ENCODE peak calls at places on chromosomes 11 and 22, in five cellular contexts. One of them, this sample, is unnamed.

GRCh38 chr11:21472256-21472655 is 720.6 kb upstream of the ANO5 start:
- DNase-seq in choroid plexus epithelial cell: no peak
- DNase-seq in testis: no peak
- DNase-seq in Caco-2: no peak
- DNase-seq in A549: peak
- DNase-seq in this sample: no peak

GRCh38 chr11:116721983-116722382 is 50.8 kb downstream of the BUD13 start:
- DNase-seq in A549: no peak
- DNase-seq in choroid plexus epithelial cell: no peak
- DNase-seq in Caco-2: no peak
- DNase-seq in testis: no peak
- DNase-seq in this sample: no peak

GRCh38 chr11:11480951-11481350 is 127.9 kb upstream of the CSNK2A3 start:
- DNase-seq in Caco-2: no peak
- DNase-seq in A549: no peak
- DNase-seq in testis: no peak
- DNase-seq in choroid plexus epithelial cell: no peak
- DNase-seq in this sample: no peak

GRCh38 chr22:22064580-22064979 is 82.0 kb upstream of the TOP3B start:
- DNase-seq in testis: no peak
- DNase-seq in A549: no peak
- DNase-seq in Caco-2: no peak
- DNase-seq in choroid plexus epithelial cell: no peak
- DNase-seq in this sample: no peak

GRCh38 chr11:86427441-86427840 is 52.8 kb downstream of the CCDC81 start:
- DNase-seq in testis: no peak
- DNase-seq in A549: no peak
- DNase-seq in Caco-2: no peak
- DNase-seq in choroid plexus epithelial cell: no peak
- DNase-seq in this sample: no peak

GRCh38 chr11:21552910-21553309 is 640.0 kb upstream of the ANO5 start:
- DNase-seq in Caco-2: no peak
- DNase-seq in testis: no peak
- DNase-seq in choroid plexus epithelial cell: no peak
- DNase-seq in A549: no peak
- DNase-seq in this sample: peak

GRCh38 chr11:78365381-78365792 is 52.2 kb downstream of the GAB2 start:
- DNase-seq in Caco-2: peak
- DNase-seq in choroid plexus epithelial cell: peak
- DNase-seq in testis: no peak
- DNase-seq in A549: no peak
- DNase-seq in this sample: no peak

GRCh38 chr11:69135420-69136363 is 20.0 kb upstream of the SMIM38 start:
- DNase-seq in A549: no peak
- DNase-seq in choroid plexus epithelial cell: no peak
- DNase-seq in Caco-2: peak
- DNase-seq in testis: no peak
- DNase-seq in this sample: no peak

GRCh38 chr11:128482512-128483191 is 104.7 kb downstream of the ETS1 start:
- DNase-seq in Caco-2: no peak
- DNase-seq in choroid plexus epithelial cell: peak
- DNase-seq in testis: no peak
- DNase-seq in A549: no peak
- DNase-seq in this sample: no peak

GRCh38 chr11:31480930-31481329 is 28.5 kb downstream of the IMMP1L start:
- DNase-seq in Caco-2: no peak
- DNase-seq in choroid plexus epithelial cell: no peak
- DNase-seq in A549: no peak
- DNase-seq in testis: no peak
- DNase-seq in this sample: no peak

GRCh38 chr11:31479073-31479472 is 30.3 kb downstream of the IMMP1L start:
- DNase-seq in Caco-2: no peak
- DNase-seq in choroid plexus epithelial cell: no peak
- DNase-seq in A549: no peak
- DNase-seq in testis: no peak
- DNase-seq in this sample: no peak

GRCh38 chr11:31474083-31474482 is 35.3 kb downstream of the IMMP1L start:
- DNase-seq in testis: no peak
- DNase-seq in A549: no peak
- DNase-seq in choroid plexus epithelial cell: no peak
- DNase-seq in Caco-2: no peak
- DNase-seq in this sample: no peak

DNA sequence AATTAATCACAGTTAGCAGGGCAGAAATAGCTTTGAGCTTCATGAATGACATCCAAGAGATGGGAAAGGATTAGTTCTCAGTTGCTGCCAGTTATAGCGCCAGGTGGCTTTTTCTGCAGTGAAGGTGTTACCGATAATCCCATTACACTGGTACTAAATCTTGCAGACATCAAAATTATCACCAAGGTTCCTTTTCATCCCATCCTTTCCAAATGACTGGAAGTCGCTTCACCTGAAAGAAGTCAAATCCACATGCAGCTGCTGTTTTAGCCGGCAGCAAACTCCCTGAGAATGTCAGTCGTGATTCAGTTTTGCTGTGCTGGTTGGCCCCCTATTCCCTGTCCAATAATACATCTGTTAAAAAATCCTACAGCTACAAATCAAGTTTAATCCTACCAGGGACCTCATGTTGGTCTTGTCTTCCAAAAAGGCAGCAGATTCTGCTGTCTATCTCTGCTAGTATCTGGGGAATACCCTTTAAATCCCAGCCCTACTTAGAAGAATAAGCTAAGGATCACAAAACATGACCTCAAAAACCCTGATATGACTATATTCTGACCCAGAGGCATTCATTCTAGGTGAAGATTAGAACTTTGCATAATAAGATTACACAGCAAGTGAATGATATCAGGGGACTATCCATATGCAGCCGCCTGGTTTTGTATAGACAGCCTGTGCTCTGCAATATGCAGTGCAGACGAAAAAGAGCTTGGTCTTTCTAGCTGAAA is 31.7 kb downstream of the IMMP1L start:
- DNase-seq in A549: no peak
- DNase-seq in testis: no peak
- DNase-seq in choroid plexus epithelial cell: no peak
- DNase-seq in Caco-2: no peak
- DNase-seq in this sample: no peak
- H3K4me3 ChIP-seq in A549: no peak
- H3K4me3 ChIP-seq in testis: no peak
- H3K4me3 ChIP-seq in choroid plexus epithelial cell: no peak
- H3K4me3 ChIP-seq in Caco-2: no peak
- H3K4me3 ChIP-seq in this sample: no peak

GRCh38 chr11:396948-397548 is 3.0 kb downstream of the PKP3 start:
- DNase-seq in testis: peak
- DNase-seq in choroid plexus epithelial cell: peak
- DNase-seq in Caco-2: no peak
- DNase-seq in A549: no peak
- DNase-seq in this sample: no peak
- TF ChIP-seq CTCF in testis: peak
- TF ChIP-seq CTCF in choroid plexus epithelial cell: peak
- TF ChIP-seq CTCF in Caco-2: no peak
- TF ChIP-seq CTCF in A549: no peak
- TF ChIP-seq CTCF in this sample: no peak

DNA sequence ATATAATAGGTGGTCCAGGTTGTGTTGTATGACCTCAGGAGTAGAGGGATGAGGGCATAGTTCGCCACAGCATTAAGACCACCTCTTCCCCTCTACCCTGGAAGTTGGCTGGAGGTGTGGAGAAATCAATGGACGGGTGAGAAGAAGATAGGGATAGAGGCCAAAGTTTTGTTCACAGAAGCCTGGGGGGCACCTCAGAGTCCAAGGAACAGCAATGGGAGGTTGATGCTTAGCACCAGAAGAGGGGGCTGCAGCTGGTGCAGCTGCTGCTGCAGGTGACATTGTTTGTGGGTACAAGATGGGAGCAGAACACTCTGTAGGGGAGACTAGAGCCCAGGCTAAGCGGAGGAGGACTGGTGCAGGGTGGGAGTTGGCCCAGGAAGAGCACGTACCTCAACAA is 31.2 kb upstream of the SPON1 start:
- DNase-seq in Caco-2: no peak
- DNase-seq in A549: no peak
- DNase-seq in testis: no peak
- DNase-seq in choroid plexus epithelial cell: no peak
- DNase-seq in this sample: no peak
- H3K4me3 ChIP-seq in Caco-2: no peak
- H3K4me3 ChIP-seq in A549: no peak
- H3K4me3 ChIP-seq in testis: no peak
- H3K4me3 ChIP-seq in choroid plexus epithelial cell: no peak
- H3K4me3 ChIP-seq in this sample: no peak

GRCh38 chr11:44630511-44631210 is 65.2 kb downstream of the CD82 start:
- DNase-seq in testis: peak
- DNase-seq in Caco-2: no peak
- DNase-seq in choroid plexus epithelial cell: no peak
- DNase-seq in A549: no peak
- DNase-seq in this sample: no peak

GRCh38 chr11:44634401-44635281 is 69.2 kb downstream of the CD82 start:
- DNase-seq in Caco-2: no peak
- DNase-seq in testis: peak
- DNase-seq in A549: peak
- DNase-seq in choroid plexus epithelial cell: peak
- DNase-seq in this sample: no peak

GRCh38 chr11:44631831-44632230 is 66.4 kb downstream of the CD82 start:
- DNase-seq in choroid plexus epithelial cell: no peak
- DNase-seq in A549: no peak
- DNase-seq in Caco-2: peak
- DNase-seq in testis: peak
- DNase-seq in this sample: no peak

GRCh38 chr11:44633641-44634040 is 68.2 kb downstream of the CD82 start:
- DNase-seq in testis: peak
- DNase-seq in A549: no peak
- DNase-seq in choroid plexus epithelial cell: no peak
- DNase-seq in Caco-2: no peak
- DNase-seq in this sample: no peak

DNA sequence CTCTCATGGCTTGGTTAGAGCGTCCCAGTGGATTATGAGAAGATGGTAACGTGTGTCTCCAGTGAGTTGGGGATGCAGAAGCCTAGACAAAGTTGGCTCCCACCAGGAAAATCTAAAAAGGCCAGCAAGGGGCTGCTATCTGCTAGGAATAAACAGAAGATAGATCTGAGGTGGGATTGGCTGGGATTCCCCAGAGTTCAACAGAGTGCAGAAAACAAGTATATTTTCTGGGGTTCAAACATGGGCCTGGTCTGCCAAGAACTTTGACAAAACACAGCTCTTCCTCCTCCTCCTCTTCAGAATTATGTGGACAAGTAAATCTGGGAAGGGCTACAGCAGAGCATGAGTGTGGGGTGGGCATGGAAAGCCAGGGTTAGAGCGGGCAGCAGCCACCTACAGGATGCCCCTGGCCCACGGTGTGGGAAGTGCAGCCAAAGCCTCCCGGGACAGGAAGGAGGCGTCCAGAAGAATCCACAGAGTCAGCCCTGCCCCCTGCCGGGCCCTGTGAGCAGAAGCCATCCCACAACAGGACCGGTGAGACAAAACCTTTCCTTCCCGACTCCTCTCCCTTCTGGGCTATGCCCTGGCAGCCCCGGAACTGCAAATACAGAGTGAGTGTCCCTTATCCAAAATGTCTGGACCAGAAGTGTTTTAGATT is 67.1 kb downstream of the CD82 start:
- DNase-seq in A549: peak
- DNase-seq in Caco-2: peak
- DNase-seq in choroid plexus epithelial cell: peak
- DNase-seq in testis: peak
- DNase-seq in this sample: no peak
- TF ChIP-seq CTCF in A549: peak
- TF ChIP-seq CTCF in Caco-2: peak
- TF ChIP-seq CTCF in choroid plexus epithelial cell: peak
- TF ChIP-seq CTCF in testis: no peak
- TF ChIP-seq CTCF in this sample: peak

This sample was measured in LNCaP clone FGC.